ENCODE peak calls at places on chromosome 13, in six cellular contexts. A, P, G, R, E and Y are unnamed samples.

GRCh38 chr13:98653471-98653985 is 76.6 kb upstream of the STK24 start:
- DNase-seq in R (peak; percentile 76), P (peak; percentile 89), E (peak; percentile 79), G (peak; percentile 58), A (peak; percentile 46), Y (peak; percentile 59)

GRCh38 chr13:41019027-41019487 is at the start of gene ELF1:
- DNase-seq in A (no peak), R (peak; percentile 90), E (peak; percentile 45), P (no peak), G (no peak), Y (no peak)

GRCh38 chr13:44292545-44292944 is 81.1 kb upstream of the SERP2 start:
- DNase-seq in E (no peak), P (no peak), A (no peak), G (no peak), R (no peak), Y (no peak)

GRCh38 chr13:21638319-21639282 is 32.3 kb upstream of the FGF9 start:
- DNase-seq in A (no peak), E (peak; percentile 6), P (peak; percentile 37), R (peak; percentile 75), G (no peak), Y (no peak)

GRCh38 chr13:112576191-112576590 is 11.8 kb downstream of the TUBGCP3 start:
- DNase-seq in A (no peak), P (no peak), E (no peak), G (no peak), R (no peak), Y (no peak)

GRCh38 chr13:20492036-20492435 is 33.6 kb downstream of the CRYL1 start:
- DNase-seq in P (no peak), E (no peak), G (no peak), A (no peak), R (no peak), Y (no peak)

GRCh38 chr13:59318320-59318930 is 845.3 kb downstream of the DIAPH3 start:
- DNase-seq in G (peak; percentile 68), E (peak; percentile 75), R (peak; percentile 26), P (peak; percentile 87), A (peak; percentile 33), Y (peak; percentile 18)

GRCh38 chr13:37488682-37489081 is 109.9 kb downstream of the POSTN start:
- DNase-seq in R (no peak), E (no peak), A (no peak), G (no peak), P (no peak), Y (no peak)

GRCh38 chr13:34349091-34349722 is 531.3 kb downstream of the RFC3 start:
- DNase-seq in G (no peak), A (no peak), R (peak; percentile 85), E (no peak), P (no peak), Y (no peak)

GRCh38 chr13:73273737-73274136 is 214.9 kb downstream of the KLF5 start:
- DNase-seq in A (no peak), R (peak; percentile 37), E (no peak), P (peak; percentile 3), G (no peak), Y (no peak)

GRCh38 chr13:45325806-45326205 is 15.2 kb downstream of the TPT1 start:
- DNase-seq in R (peak; percentile 87), G (peak; percentile 39), A (no peak), P (peak; percentile 84), E (no peak), Y (no peak)

GRCh38 chr13:42617262-42617661 is 43.3 kb downstream of the TNFSF11 start:
- DNase-seq in P (no peak), G (no peak), E (no peak), A (no peak), R (no peak), Y (no peak)

GRCh38 chr13:29522044-29522685 is 73.3 kb downstream of the SLC7A1 start:
- DNase-seq in R (no peak), G (no peak), P (no peak), A (no peak), E (no peak), Y (no peak)

GRCh38 chr13:74036373-74036772 is 97.8 kb downstream of the KLF12 start:
- DNase-seq in G (no peak), A (no peak), E (no peak), R (peak; percentile 87), P (no peak), Y (no peak)

GRCh38 chr13:112760440-112760839 is 70.6 kb downstream of the ATP11A start:
- DNase-seq in E (no peak), G (no peak), R (no peak), P (no peak), A (no peak), Y (no peak)

GRCh38 chr13:51246411-51247298 is 24.5 kb downstream of the FAM124A start:
- DNase-seq in R (no peak), A (no peak), G (peak; percentile 89), P (peak; percentile 56), E (no peak), Y (no peak)

GRCh38 chr13:38914070-38914469 is 76.6 kb downstream of the STOML3 start:
- DNase-seq in E (no peak), P (no peak), G (no peak), A (no peak), R (no peak), Y (no peak)

GRCh38 chr13:74219571-74219970 is 85.4 kb upstream of the KLF12 start:
- DNase-seq in G (no peak), A (no peak), P (no peak), E (no peak), R (no peak), Y (no peak)

GRCh38 chr13:95801825-95802224 is 124.9 kb downstream of the DNAJC3 start:
- DNase-seq in A (no peak), E (no peak), P (no peak), R (no peak), G (no peak), Y (no peak)

GRCh38 chr13:99386911-99387788 is 80.0 kb upstream of the GPR183 start:
- DNase-seq in R (peak; percentile 11), P (peak; percentile 59), E (peak; percentile 95), G (no peak), A (peak; percentile 77), Y (peak; percentile 32)

GRCh38 chr13:80553041-80553440 is 212.1 kb upstream of the SPRY2 start:
- DNase-seq in G (no peak), R (no peak), E (no peak), P (no peak), A (no peak), Y (no peak)

GRCh38 chr13:71786815-71787214 is 80.2 kb downstream of the DACH1 start:
- DNase-seq in A (no peak), E (no peak), P (no peak), R (no peak), G (no peak), Y (no peak)

GRCh38 chr13:99528547-99528946 is 27.3 kb downstream of the TM9SF2 start:
- DNase-seq in R (no peak), E (no peak), A (no peak), G (no peak), P (peak; percentile 43), Y (no peak)

GRCh38 chr13:27182844-27183497 is 11.4 kb upstream of the USP12 start:
- DNase-seq in R (peak; percentile 60), E (no peak), A (no peak), P (peak; percentile 35), G (no peak), Y (peak; percentile 81)

GRCh38 chr13:78192721-78193120 is 274.1 kb upstream of the EDNRB start:
- DNase-seq in A (no peak), E (no peak), G (no peak), P (no peak), R (no peak), Y (no peak)

GRCh38 chr13:98965325-98965724 is 12.5 kb downstream of the DOCK9 start:
- DNase-seq in E (no peak), R (no peak), A (no peak), G (no peak), P (no peak), Y (no peak)

GRCh38 chr13:64505511-64505910 is 2724.6 kb downstream of the PCDH9 start:
- DNase-seq in E (no peak), P (no peak), A (no peak), R (peak; percentile 55), G (no peak), Y (no peak)

GRCh38 chr13:34816543-34816942 is 125.5 kb upstream of the NBEA start:
- DNase-seq in R (no peak), E (no peak), P (no peak), G (no peak), A (no peak), Y (no peak)

GRCh38 chr13:41842029-41842428 is 118.9 kb downstream of the VWA8 start:
- DNase-seq in R (no peak), P (peak; percentile 14), G (no peak), A (no peak), E (no peak), Y (no peak)